ENCODE peak calls at places on chromosomes 7 and 10, in eight cellular contexts. J is naive thymus-derived CD4-positive, alpha-beta T cell; B is upper lobe of left lung; K is gastrocnemius medialis; D is thoracic aorta; X is PC-3; S is aorta; G is left lung. H is an unnamed sample. For H3K36me3 and H3K27me3, the result is how much of the 10 kb centered on the place peaks cover.

GRCh38 chr7:129100827-129101166 is 43.7 kb upstream of the TSPAN33 start:
- ATAC-seq in G (no peak), J (no peak), D (no peak), S (no peak), X (no peak), B (no peak), K (no peak), H (no peak)

GRCh38 chr7:109868215-109868614 is 1222.7 kb upstream of the LRRN3 start:
- ATAC-seq in S (no peak), G (no peak), J (no peak), X (peak), B (no peak), D (no peak), K (no peak), H (no peak)

GRCh38 chr10:83515001-83515400 is 624.3 kb upstream of the GHITM start:
- ATAC-seq in S (no peak), D (no peak), K (no peak), G (no peak), X (no peak), J (no peak), B (no peak), H (no peak)

GRCh38 chr10:124649209-124649608 is 95.0 kb downstream of the FAM53B start:
- ATAC-seq in G (no peak), D (no peak), X (no peak), S (no peak), B (no peak), K (peak), J (no peak), H (peak)

GRCh38 chr10:26863677-26864076 is 2.9 kb upstream of the ABI1 start:
- ATAC-seq in B (no peak), G (no peak), D (no peak), K (no peak), J (no peak), X (no peak), S (no peak), H (no peak)

GRCh38 chr10:63866747-63867140 is 345.5 kb downstream of the REEP3 start:
- ATAC-seq in B (no peak), K (no peak), D (no peak), G (peak), X (peak), S (no peak), J (peak), H (no peak)

GRCh38 chr7:2283074-2283473 is 31.2 kb downstream of the SNX8 start:
- ATAC-seq in B (peak), G (no peak), J (no peak), D (no peak), S (peak), X (no peak), K (no peak), H (no peak)

GRCh38 chr10:83935337-83935736 is 204.0 kb upstream of the GHITM start:
- ATAC-seq in X (no peak), J (no peak), D (no peak), B (no peak), S (no peak), K (no peak), G (no peak), H (no peak)

GRCh38 chr10:14742382-14742781 is 32.3 kb downstream of the FAM107B start:
- ATAC-seq in G (no peak), J (no peak), B (no peak), X (no peak), K (no peak), D (no peak), S (no peak), H (no peak)

GRCh38 chr7:80294321-80294720 is 159.7 kb downstream of the GNAI1 start:
- ATAC-seq in S (no peak), X (no peak), J (no peak), B (no peak), D (no peak), G (no peak), K (no peak), H (no peak)

GRCh38 chr10:49161411-49161997 is 26.7 kb downstream of the TMEM273 start:
- ATAC-seq in K (peak), D (peak), S (peak), X (peak), B (no peak), G (peak), J (peak), H (no peak)

GRCh38 chr10:101354584-101355070 is 662 bp downstream of the BTRC start:
- ATAC-seq in J (no peak), G (peak), X (peak), D (no peak), S (peak), K (peak), B (peak), H (peak)

GRCh38 chr7:100120518-100121085 is 1.2 kb downstream of the CNPY4 start:
- ATAC-seq in X (no peak), K (no peak), S (no peak), G (no peak), B (no peak), D (no peak), J (no peak), H (no peak)

GRCh38 chr7:96303105-96303685 is 18.7 kb downstream of the SLC25A13 start:
- ATAC-seq in G (peak), B (peak), J (no peak), S (no peak), D (no peak), X (peak), K (no peak), H (no peak)

GRCh38 chr7:125316451-125316850 is 386.8 kb upstream of the POT1 start:
- ATAC-seq in J (peak), B (peak), S (no peak), K (no peak), X (peak), D (no peak), G (peak), H (peak)

GRCh38 chr10:31731711-31732110 is 196.9 kb downstream of the ARHGAP12 start:
- ATAC-seq in B (no peak), S (no peak), K (no peak), D (no peak), X (no peak), G (no peak), J (no peak), H (no peak)

GRCh38 chr7:133436014-133436428 is 183.1 kb downstream of the EXOC4 start:
- ATAC-seq in K (no peak), J (no peak), X (no peak), G (peak), D (no peak), S (no peak), B (no peak), H (no peak)

GRCh38 chr7:155251831-155252230 is 45.8 kb upstream of the INSIG1 start:
- ATAC-seq in G (no peak), D (no peak), S (no peak), B (no peak), J (no peak), X (no peak), K (no peak), H (no peak)

GRCh38 chr7:143510854-143511592 is 33.4 kb downstream of the TAS2R41 start:
- ATAC-seq in K (no peak), G (no peak), B (peak), S (peak), X (no peak), J (no peak), D (no peak), H (peak)

GRCh38 chr10:13775786-13776780 is 189.3 kb downstream of the PRPF18 start:
- ATAC-seq in K (no peak), S (no peak), J (no peak), B (no peak), D (no peak), X (peak), G (no peak), H (no peak)

GRCh38 chr7:40057292-40057691 is 77.1 kb downstream of the MPLKIP start:
- ATAC-seq in K (no peak), D (no peak), S (no peak), B (peak), J (no peak), G (peak), X (no peak), H (no peak)

GRCh38 chr7:22587322-22587721 is 87.3 kb upstream of the STEAP1B start:
- ATAC-seq in D (no peak), G (no peak), X (no peak), B (no peak), K (no peak), S (no peak), J (peak), H (no peak)

GRCh38 chr10:7028809-7029166 is 382.0 kb downstream of the SFMBT2 start:
- ATAC-seq in B (no peak), S (no peak), J (no peak), D (no peak), G (no peak), K (no peak), X (no peak), H (no peak)

GRCh38 chr10:70510904-70511303 is 32.3 kb downstream of the PALD1 start:
- ATAC-seq in S (no peak), B (no peak), G (no peak), D (no peak), X (peak), K (no peak), J (no peak), H (peak)

GRCh38 chr10:78470267-78471103 is 436.8 kb downstream of the RPS24 start:
- ATAC-seq in J (peak), B (peak), X (peak), D (no peak), S (no peak), K (no peak), G (no peak), H (no peak)

GRCh38 chr7:140263277-140263676 is 86.5 kb upstream of the KDM7A start:
- ATAC-seq in G (no peak), J (peak), K (no peak), D (no peak), S (no peak), X (no peak), B (no peak), H (no peak)

GRCh38 chr7:49631071-49631826 is 142.2 kb upstream of the VWC2 start:
- ATAC-seq in K (no peak), G (no peak), J (no peak), S (no peak), D (no peak), X (no peak), B (no peak), H (no peak)

GRCh38 chr7:55130554-55131198 is 111.9 kb downstream of the EGFR start:
- ATAC-seq in S (peak), D (peak), X (no peak), J (no peak), B (peak), K (no peak), G (peak), H (peak)

GRCh38 chr7:36605261-36605660 is 119.0 kb downstream of the AOAH start:
- ATAC-seq in J (no peak), D (no peak), G (no peak), B (no peak), X (no peak), K (no peak), S (no peak), H (no peak)

GRCh38 chr10:35781643-35782035 is 139.5 kb upstream of the FZD8 start:
- ATAC-seq in G (no peak), D (no peak), B (no peak), K (no peak), S (no peak), J (no peak), X (no peak), H (no peak)

GRCh38 chr7:110905773-110906566 is 185.0 kb upstream of the LRRN3 start:
- ATAC-seq in D (no peak), K (no peak), B (no peak), S (no peak), X (no peak), J (no peak), G (no peak), H (no peak)

DNA sequence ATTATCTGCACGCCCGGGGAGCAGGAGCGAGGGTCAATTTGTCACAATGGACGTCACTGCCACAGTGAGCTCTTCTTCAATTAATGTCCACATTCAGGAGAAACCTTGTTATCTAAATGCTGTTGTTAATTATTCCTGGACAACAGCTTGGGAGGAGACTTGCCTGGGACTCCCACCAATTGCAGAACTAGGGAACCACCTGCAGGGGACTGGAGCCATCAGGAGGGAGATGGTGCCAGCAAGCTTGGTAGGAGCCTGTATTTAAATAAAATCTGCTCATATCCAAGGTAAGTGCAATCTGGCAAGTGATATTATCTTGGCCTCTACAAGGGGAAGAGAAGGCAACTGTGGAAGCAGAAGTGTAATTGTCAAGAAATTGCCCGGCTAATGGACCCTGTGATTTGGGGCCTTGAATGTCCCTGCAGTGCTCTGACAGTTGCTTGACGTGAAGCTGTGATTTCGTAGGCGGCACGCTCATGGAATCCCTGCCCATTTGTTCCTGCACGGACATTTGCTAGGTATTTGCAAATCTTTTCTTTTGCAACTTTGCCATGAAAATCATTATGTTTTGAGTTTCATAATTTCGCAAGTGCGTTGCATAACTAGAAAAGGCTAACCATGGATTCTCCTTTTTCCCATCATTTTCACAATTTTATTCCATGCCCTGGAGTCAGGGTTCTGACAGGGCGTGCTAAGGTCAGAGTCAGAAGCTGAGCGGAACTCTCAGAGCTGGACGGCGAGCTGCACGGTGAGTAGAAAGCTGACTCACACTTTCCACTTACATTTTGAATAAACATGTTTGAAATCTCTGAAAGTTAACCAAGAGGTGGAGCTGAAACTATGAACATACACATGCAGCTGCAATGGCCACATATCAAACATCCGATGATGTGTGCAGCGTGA is 84.8 kb upstream of the TCERG1L start:
- ATAC-seq in J (no peak), S (no peak), D (no peak), G (peak), X (no peak), K (peak), B (peak), H (peak)
- H3K36me3 ChIP-seq in J (under half), S (under half), D (under half), G (under half), X (under half), K (under half), B (under half), H (under half)

GRCh38 chr10:69349542-69349888 is 67.2 kb downstream of the TACR2 start:
- ATAC-seq in K (no peak), G (no peak), X (no peak), S (no peak), J (no peak), D (no peak), B (no peak), H (no peak)
- H3K27ac ChIP-seq in K (peak), G (no peak), X (peak), S (no peak), J (peak), D (no peak), B (peak), H (peak)

GRCh38 chr10:23202736-23203135 is 10.6 kb downstream of the PTF1A start:
- ATAC-seq in X (no peak), J (no peak), S (no peak), D (no peak), G (no peak), B (no peak), K (no peak), H (no peak)
- H3K27me3 ChIP-seq in X (half or more), J (under half), S (under half), D (under half), G (half or more), B (under half), K (half or more), H (half or more)

DNA sequence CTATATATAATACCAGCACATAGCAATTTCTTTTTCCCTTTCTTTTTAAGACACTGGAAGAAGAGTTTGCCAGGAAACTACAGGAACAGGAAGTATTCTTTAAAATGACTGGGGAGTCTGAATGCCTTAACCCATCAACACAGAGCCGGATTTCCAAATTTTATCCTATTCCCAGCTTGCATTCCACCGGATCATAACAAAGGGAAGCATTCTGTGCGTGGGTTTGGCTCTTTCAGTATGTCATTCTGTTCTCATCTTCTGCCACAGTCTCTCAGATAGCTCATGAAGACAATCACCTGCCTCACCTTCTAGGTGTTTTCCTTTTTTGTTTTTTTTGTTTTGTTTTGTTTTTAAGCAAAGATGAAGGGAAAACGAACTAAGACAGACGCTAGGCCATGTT is 58.6 kb downstream of the SLK start:
- ATAC-seq in G (no peak), J (no peak), B (no peak), X (no peak), K (no peak), S (no peak), D (no peak), H (no peak)
- H3K36me3 ChIP-seq in G (under half), J (under half), B (half or more), X (under half), K (under half), S (under half), D (under half), H (half or more)

GRCh38 chr10:89001428-89002072 is 11.0 kb downstream of the FAS start:
- ATAC-seq in X (no peak), S (no peak), K (no peak), J (no peak), B (no peak), G (peak), D (no peak), H (peak)
- H3K27ac ChIP-seq in X (no peak), S (no peak), K (peak), J (no peak), B (peak), G (peak), D (no peak), H (peak)

GRCh38 chr7:122302826-122303521 is 1.6 kb downstream of the FEZF1 start:
- ATAC-seq in X (no peak), J (no peak), S (no peak), G (no peak), D (no peak), K (no peak), B (no peak), H (no peak)

GRCh38 chr7:122303971-122304603 is 463 bp downstream of the FEZF1 start:
- ATAC-seq in G (peak), D (no peak), X (peak), K (no peak), J (no peak), B (peak), S (no peak), H (no peak)

GRCh38 chr7:122301858-122302745 is 2.4 kb downstream of the FEZF1 start:
- ATAC-seq in J (no peak), X (no peak), D (no peak), G (no peak), K (no peak), S (no peak), B (no peak), H (no peak)

GRCh38 chr7:122304604-122304975 is at the start of gene FEZF1:
- ATAC-seq in S (no peak), G (peak), D (no peak), X (peak), B (no peak), K (no peak), J (no peak), H (no peak)

DNA sequence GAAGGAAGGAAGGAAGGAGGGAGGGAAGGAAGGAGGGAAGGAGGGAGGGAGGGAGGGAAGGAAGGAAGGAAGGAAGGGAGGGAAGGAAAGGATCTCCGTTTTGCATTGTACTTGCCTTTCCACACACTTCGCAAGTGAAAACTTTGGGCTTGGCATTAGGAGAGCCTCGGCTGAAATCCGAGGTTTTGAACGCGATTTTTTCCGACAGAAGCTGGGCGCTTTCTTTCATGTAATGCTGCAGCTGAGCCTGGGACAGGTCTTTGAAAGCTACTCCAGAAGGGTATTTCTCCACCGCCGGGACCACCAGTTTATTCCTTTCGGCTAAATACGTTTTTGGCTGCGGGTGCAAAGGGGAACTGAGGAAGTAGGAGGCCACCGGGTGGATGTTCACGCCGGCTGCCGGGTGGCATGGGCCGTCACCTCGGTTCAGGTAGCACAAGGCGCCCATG is 1.0 kb downstream of the FEZF1 start:
- ATAC-seq in S (no peak), K (no peak), B (no peak), X (no peak), J (no peak), G (no peak), D (no peak), H (no peak)
- H3K27me3 ChIP-seq in S (under half), K (half or more), B (under half), X (under half), J (under half), G (half or more), D (half or more), H (half or more)

GRCh38 chr7:12564996-12565764 is 5.3 kb upstream of the SCIN start:
- ATAC-seq in X (peak), B (no peak), S (no peak), K (no peak), D (no peak), J (no peak), G (peak), H (no peak)
- H3K36me3 ChIP-seq in X (under half), B (under half), S (under half), K (under half), D (under half), J (under half), G (under half), H (under half)